ENCODE peak calls at places on chromosomes 2 and 18, in four cellular contexts. G is neuronal stem cell, K is WERI-Rb-1, E is heart right ventricle. M is an unnamed sample.

GRCh38 chr18:55250729-55251128 is 291.5 kb upstream of the CCDC68 start:
- DNase-seq in K (no peak), G (no peak), E (no peak), M (no peak)

GRCh38 chr2:28080911-28081310 is 190.4 kb downstream of the BABAM2 start:
- DNase-seq in K (no peak), E (no peak), G (no peak), M (peak; percentile 31)

GRCh38 chr2:19648583-19648982 is 253.2 kb downstream of the TTC32 start:
- DNase-seq in K (no peak), E (no peak), G (no peak), M (no peak)

GRCh38 chr18:63508634-63509033 is 31.9 kb downstream of the SERPINB5 start:
- DNase-seq in K (no peak), E (no peak), G (no peak), M (no peak)

GRCh38 chr2:207078186-207078798 is 87.5 kb downstream of the KLF7 start:
- DNase-seq in G (no peak), E (no peak), K (no peak), M (no peak)

GRCh38 chr2:224885295-224885694 is 157.0 kb downstream of the DOCK10 start:
- DNase-seq in K (no peak), E (no peak), G (no peak), M (no peak)

GRCh38 chr2:20231632-20232031 is 6.7 kb upstream of the SDC1 start:
- DNase-seq in K (peak; percentile 11), E (no peak), G (no peak), M (peak; percentile 83)

GRCh38 chr2:120707816-120708215 is 27.9 kb upstream of the GLI2 start:
- DNase-seq in G (no peak), E (no peak), K (no peak), M (no peak)

GRCh38 chr2:136327162-136327852 is 209.4 kb upstream of the CXCR4 start:
- DNase-seq in G (no peak), E (no peak), K (no peak), M (no peak)

GRCh38 chr2:145777297-145777696 is 1257.4 kb upstream of the ZEB2 start:
- DNase-seq in K (no peak), E (no peak), G (no peak), M (no peak)

GRCh38 chr2:88115825-88116518 is 11.9 kb downstream of the FABP1 start:
- DNase-seq in E (no peak), G (no peak), K (no peak), M (no peak)

GRCh38 chr18:30709598-30709997 is 332.9 kb downstream of the DSC3 start:
- DNase-seq in G (no peak), K (no peak), E (no peak), M (no peak)

GRCh38 chr18:22168360-22168921 is 948 bp upstream of the GATA6 start:
- DNase-seq in G (no peak), K (no peak), E (peak; percentile 44), M (peak; percentile 91)

GRCh38 chr2:29261003-29261402 is 145.8 kb downstream of the CLIP4 start:
- DNase-seq in G (no peak), K (no peak), E (no peak), M (no peak)

GRCh38 chr2:79964966-79965365 is 339.6 kb downstream of the LRRTM1 start:
- DNase-seq in E (no peak), G (no peak), K (no peak), M (no peak)

GRCh38 chr2:86621290-86621943 is 2.2 kb downstream of the RNF103 start:
- DNase-seq in K (no peak), E (no peak), G (no peak), M (no peak)

GRCh38 chr2:101500175-101500574 is 25.3 kb upstream of the RFX8 start:
- DNase-seq in G (no peak), K (no peak), E (no peak), M (no peak)

GRCh38 chr2:240839152-240840143 is 19.4 kb upstream of the KIF1A start:
- DNase-seq in G (no peak), K (no peak), E (no peak), M (peak; percentile 71)

GRCh38 chr2:584863-585823 is 92.1 kb downstream of the TMEM18 start:
- DNase-seq in E (no peak), K (peak; percentile 2), G (no peak), M (no peak)

GRCh38 chr18:57447154-57447621 is 12.0 kb downstream of the ONECUT2 start:
- DNase-seq in G (peak; percentile 85), E (no peak), K (no peak), M (peak; percentile 74)

GRCh38 chr18:63518178-63519012 is 23.8 kb upstream of the SERPINB12 start:
- DNase-seq in K (peak; percentile 82), E (peak; percentile 65), G (peak; percentile 84), M (no peak)

GRCh38 chr2:217000406-217000805 is 140.5 kb upstream of the TNP1 start:
- DNase-seq in K (peak; percentile 16), E (no peak), G (no peak), M (no peak)

GRCh38 chr2:85737481-85737880 is 16.3 kb upstream of the ATOH8 start:
- DNase-seq in E (peak; percentile 76), G (no peak), K (no peak), M (peak; percentile 96)

GRCh38 chr2:16569401-16569800 is 96.2 kb downstream of the CYRIA start:
- DNase-seq in E (no peak), G (no peak), K (no peak), M (no peak)

GRCh38 chr2:37793004-37793403 is 121.6 kb upstream of the CDC42EP3 start:
- DNase-seq in K (no peak), E (no peak), G (no peak), M (no peak)

GRCh38 chr18:48308755-48309154 is 100.4 kb downstream of the ZBTB7C start:
- DNase-seq in G (no peak), E (no peak), K (no peak), M (no peak)

GRCh38 chr2:238513346-238513745 is 86.6 kb downstream of the ASB1 start:
- DNase-seq in G (peak; percentile 21), E (no peak), K (peak; percentile 50), M (peak; percentile 96)

GRCh38 chr18:21100141-21100540 is 11.5 kb downstream of the ROCK1 start:
- DNase-seq in G (no peak), K (no peak), E (no peak), M (no peak)

GRCh38 chr2:199455533-199456382 is 2.0 kb downstream of the SATB2 start:
- DNase-seq in G (peak; percentile 65), K (peak; percentile 66), E (no peak), M (peak; percentile 84)

GRCh38 chr18:12455511-12455910 is 47.8 kb downstream of the PRELID3A start:
- DNase-seq in G (no peak), K (no peak), E (no peak), M (no peak)

GRCh38 chr2:59413751-59414570 is 1139.5 kb downstream of the BCL11A start:
- DNase-seq in G (no peak), K (no peak), E (no peak), M (no peak)

GRCh38 chr2:111049792-111050640 is 70.7 kb upstream of the BCL2L11 start:
- DNase-seq in E (no peak), G (no peak), K (no peak), M (peak; percentile 9)

GRCh38 chr2:36696533-36696932 is at the start of gene VIT:
- DNase-seq in E (no peak), G (no peak), K (no peak), M (no peak)

GRCh38 chr2:36698978-36699377 is 2.5 kb downstream of the VIT start:
- DNase-seq in K (no peak), G (no peak), E (no peak), M (no peak)

GRCh38 chr2:36697424-36698066 is 1.0 kb downstream of the VIT start:
- DNase-seq in G (no peak), K (no peak), E (no peak), M (no peak)

GRCh38 chr2:36693825-36694224 is 2.7 kb upstream of the VIT start:
- DNase-seq in E (no peak), K (no peak), G (no peak), M (no peak)

DNA sequence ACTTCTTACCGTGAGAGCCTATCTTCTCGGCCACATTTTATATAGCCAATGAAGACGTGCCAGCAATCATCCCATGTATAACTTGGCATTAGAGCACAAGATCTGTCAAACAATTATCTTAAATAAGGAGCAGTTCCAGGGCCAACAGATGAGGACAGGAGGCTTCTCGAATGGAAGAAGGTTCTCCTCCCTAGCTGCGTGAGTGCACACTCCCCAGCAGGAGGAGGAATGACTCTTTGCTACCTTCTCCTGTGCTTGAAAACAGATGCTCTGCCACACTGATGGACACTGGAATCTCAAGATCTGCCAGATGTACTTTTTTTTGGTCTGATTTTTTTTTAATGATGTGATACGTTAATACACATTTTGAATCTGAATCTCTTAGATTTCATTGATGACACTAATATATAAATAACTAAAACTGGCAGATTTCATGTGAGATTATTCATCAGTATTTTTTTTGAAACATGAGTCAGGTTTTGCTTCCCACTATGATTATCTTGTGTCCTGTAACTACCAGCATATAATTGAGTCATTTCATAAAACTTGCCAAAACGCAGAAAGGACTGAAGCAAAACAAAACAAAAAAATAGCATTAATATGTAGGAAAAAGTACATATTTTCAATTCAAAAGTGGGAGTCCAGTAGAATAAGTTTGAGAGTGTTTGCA is 626 bp upstream of the VIT start:
- DNase-seq in E (no peak), K (no peak), G (no peak), M (peak; percentile 89)
- H3K27ac ChIP-seq in E (no peak overlapping the region), K (no peak overlapping the region), G (no peak overlapping the region), M (peak overlapping the region; percentile 60)

GRCh38 chr2:39851691-39852110 is 72.6 kb upstream of the THUMPD2 start:
- DNase-seq in K (no peak), G (no peak), E (peak; percentile 23), M (no peak)
- H3K4me3 ChIP-seq in K (no peak overlapping the region), G (no peak overlapping the region), E (no peak overlapping the region), M (peak overlapping the region; percentile 10)

GRCh38 chr18:24995056-24995455 is 356.9 kb downstream of the ZNF521 start:
- DNase-seq in K (no peak), E (no peak), G (no peak), M (no peak)
- H3K27ac ChIP-seq in K (no peak overlapping the region), E (no peak overlapping the region), G (no peak overlapping the region), M (no peak overlapping the region)

GRCh38 chr18:76486600-76486999 is 8.4 kb downstream of the ZNF516 start:
- DNase-seq in G (no peak), K (no peak), E (no peak), M (no peak)

GRCh38 chr18:76487076-76487475 is 8.0 kb downstream of the ZNF516 start:
- DNase-seq in G (no peak), K (no peak), E (no peak), M (no peak)

GRCh38 chr18:76489081-76489480 is 6.0 kb downstream of the ZNF516 start:
- DNase-seq in K (no peak), E (no peak), G (no peak), M (peak; percentile 27)

GRCh38 chr18:76487782-76488181 is 7.3 kb downstream of the ZNF516 start:
- DNase-seq in G (no peak), E (no peak), K (peak; percentile 49), M (peak; percentile 67)

DNA sequence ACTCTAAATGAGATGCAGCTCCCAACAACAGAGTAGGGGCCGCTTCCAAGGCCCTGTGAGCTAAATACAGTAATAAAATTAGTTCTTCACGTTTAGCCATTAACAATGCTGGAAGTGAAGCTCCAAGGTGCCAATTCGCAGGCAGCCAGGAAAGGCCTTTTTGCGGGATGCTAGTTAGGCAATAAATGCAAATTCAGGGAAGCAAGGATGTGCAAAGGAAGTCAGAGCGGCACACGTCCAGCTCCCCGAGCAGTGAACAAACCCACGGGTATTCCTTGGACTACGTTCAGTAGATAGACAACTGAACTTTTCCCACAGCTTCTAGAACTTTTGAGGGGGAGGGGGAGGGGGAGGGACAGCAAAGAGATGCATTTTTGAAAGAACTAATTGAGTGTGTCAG is 6.9 kb downstream of the ZNF516 start:
- DNase-seq in G (no peak), E (no peak), K (no peak), M (peak; percentile 83)
- H3K4me3 ChIP-seq in G (no peak overlapping the region), E (no peak overlapping the region), K (no peak overlapping the region), M (no peak overlapping the region)

GRCh38 chr2:186772579-186772978 is 76.4 kb downstream of the ZSWIM2 start:
- DNase-seq in K (no peak), E (no peak), G (no peak), M (no peak)
- H3K27ac ChIP-seq in K (no peak overlapping the region), E (no peak overlapping the region), G (no peak overlapping the region), M (no peak overlapping the region)

M was measured in osteoblast.